ENCODE peak calls at places on chromosome 13, in four cellular contexts. H, I, N and T are unnamed samples.
A peak's percentile ranks its signal among the peaks of the same experiment; 100 is the strongest.

GRCh38 chr13:113542751-113543424 is 41.7 kb upstream of the TFDP1 start:
- DNase-seq in H (peak; percentile 43), I (no peak), N (no peak), T (no peak)

GRCh38 chr13:48412881-48413351 is at the start of gene LPAR6:
- DNase-seq in H (no peak), I (peak; percentile 71), N (no peak), T (peak; percentile 93)

GRCh38 chr13:73081256-73081915 is 22.6 kb downstream of the KLF5 start:
- DNase-seq in H (no peak), I (no peak), N (no peak), T (no peak)

GRCh38 chr13:82847595-82847994 is 1034.7 kb downstream of the SLITRK1 start:
- DNase-seq in H (no peak), I (no peak), N (no peak), T (no peak)

GRCh38 chr13:50365683-50366391 is 350.6 kb downstream of the KCNRG start:
- DNase-seq in H (no peak), I (peak; percentile 90), N (peak; percentile 46), T (no peak)

GRCh38 chr13:88068316-88068715 is 397.1 kb downstream of the SLITRK5 start:
- DNase-seq in H (no peak), I (no peak), N (no peak), T (no peak)

GRCh38 chr13:101916108-101916757 is 463.8 kb downstream of the ITGBL1 start:
- DNase-seq in H (no peak), I (no peak), N (no peak), T (peak; percentile 8)

GRCh38 chr13:113022391-113023216 is 53.6 kb downstream of the MCF2L start:
- DNase-seq in H (no peak), I (no peak), N (no peak), T (peak; percentile 47)

GRCh38 chr13:75250526-75251183 is 231.3 kb downstream of the TBC1D4 start:
- DNase-seq in H (no peak), I (no peak), N (no peak), T (no peak)

GRCh38 chr13:43776680-43777079 is 10.1 kb downstream of the ENOX1 start:
- DNase-seq in H (no peak), I (no peak), N (no peak), T (peak; percentile 30)

GRCh38 chr13:97243915-97244820 is 22.0 kb downstream of the MBNL2 start:
- DNase-seq in H (no peak), I (no peak), N (no peak), T (peak; percentile 91)

GRCh38 chr13:37984357-37984756 is 114.8 kb upstream of the TRPC4 start:
- DNase-seq in H (no peak), I (no peak), N (no peak), T (peak; percentile 53)

GRCh38 chr13:48661112-48661511 is 7.4 kb downstream of the CYSLTR2 start:
- DNase-seq in H (no peak), I (no peak), N (no peak), T (no peak)

GRCh38 chr13:49938274-49938673 is 2.1 kb upstream of the SPRYD7 start:
- DNase-seq in H (no peak), I (no peak), N (no peak), T (no peak)

GRCh38 chr13:113090415-113090770 is 15.2 kb upstream of the F7 start:
- DNase-seq in H (no peak), I (no peak), N (no peak), T (no peak)